ENCODE peak calls at places on chromosome 12, in eight cellular contexts. O, J, H, L, Q, A, I and B are unnamed samples.
A peak's percentile ranks its signal among the peaks of the same experiment; 100 is the strongest.

GRCh38 chr12:12927211-12928079 is 24.5 kb downstream of the GPRC5D start:
- DNase-seq in O (peak; percentile 95), J (peak; percentile 68), H (no peak), L (peak; percentile 94), Q (peak; percentile 25), A (peak; percentile 84), I (no peak), B (peak; percentile 90)

GRCh38 chr12:19575307-19576243 is 136.3 kb downstream of the AEBP2 start:
- DNase-seq in O (peak; percentile 1), J (no peak), H (peak; percentile 41), L (peak; percentile 39), Q (no peak), A (no peak), I (no peak), B (peak; percentile 28)

GRCh38 chr12:49019435-49020317 is 1.1 kb upstream of the PRKAG1 start:
- DNase-seq in O (peak; percentile 39), J (peak; percentile 67), H (peak; percentile 40), L (no peak), Q (no peak), A (peak; percentile 55), I (no peak), B (peak; percentile 66)

GRCh38 chr12:121894633-121895032 is 6.0 kb downstream of the PSMD9 start:
- DNase-seq in O (peak; percentile 78), J (no peak), H (no peak), L (no peak), Q (no peak), A (no peak), I (no peak), B (peak; percentile 57)

GRCh38 chr12:52903855-52904508 is 894 bp downstream of the KRT8 start:
- DNase-seq in O (peak; percentile 87), J (peak; percentile 74), H (no peak), L (peak; percentile 78), Q (peak; percentile 49), A (peak; percentile 71), I (no peak), B (no peak)

GRCh38 chr12:50609292-50609874 is 104.6 kb downstream of the DIP2B start:
- DNase-seq in O (no peak), J (no peak), H (no peak), L (no peak), Q (no peak), A (no peak), I (no peak), B (no peak)

GRCh38 chr12:25195056-25195971 is at the start of the genes DNAI7 and ETFRF1:
- DNase-seq in O (peak; percentile 91), J (peak; percentile 99), H (peak; percentile 96), L (peak; percentile 99), Q (peak; percentile 72), A (peak; percentile 98), I (peak; percentile 60), B (peak; percentile 97)

GRCh38 chr12:95830335-95831089 is 28.2 kb upstream of the SNRPF start:
- DNase-seq in O (no peak), J (no peak), H (no peak), L (no peak), Q (no peak), A (no peak), I (no peak), B (no peak)

GRCh38 chr12:111780615-111781014 is 13.9 kb downstream of the ALDH2 start:
- DNase-seq in O (no peak), J (no peak), H (no peak), L (peak; percentile 66), Q (no peak), A (no peak), I (no peak), B (no peak)

GRCh38 chr12:85835417-85835809 is 796 bp downstream of the RASSF9 start:
- DNase-seq in O (no peak), J (no peak), H (no peak), L (no peak), Q (no peak), A (no peak), I (no peak), B (no peak)

GRCh38 chr12:68432622-68433021 is 100.5 kb upstream of the MDM1 start:
- DNase-seq in O (no peak), J (no peak), H (no peak), L (no peak), Q (no peak), A (no peak), I (no peak), B (no peak)

GRCh38 chr12:46390304-46390703 is 17.7 kb upstream of the SLC38A2 start:
- DNase-seq in O (peak; percentile 46), J (no peak), H (no peak), L (no peak), Q (no peak), A (no peak), I (no peak), B (no peak)

GRCh38 chr12:83224012-83224411 is 537.3 kb downstream of the TMTC2 start:
- DNase-seq in O (no peak), J (no peak), H (no peak), L (no peak), Q (no peak), A (no peak), I (no peak), B (no peak)

GRCh38 chr12:53352331-53353258 is 16.4 kb upstream of the SP7 start:
- DNase-seq in O (peak; percentile 80), J (peak; percentile 85), H (peak; percentile 92), L (peak; percentile 88), Q (no peak), A (peak; percentile 78), I (peak; percentile 31), B (peak; percentile 95)

GRCh38 chr12:53569174-53569557 is 57.0 kb downstream of the ATF7 start:
- DNase-seq in O (no peak), J (no peak), H (no peak), L (no peak), Q (no peak), A (no peak), I (no peak), B (no peak)

GRCh38 chr12:8054821-8055220 is 11.3 kb downstream of the C3AR1 start:
- DNase-seq in O (no peak), J (no peak), H (peak; percentile 33), L (no peak), Q (no peak), A (no peak), I (no peak), B (peak; percentile 18)

GRCh38 chr12:8687846-8688601 is 9.8 kb upstream of the RIMKLB start:
- DNase-seq in O (no peak), J (no peak), H (peak; percentile 44), L (no peak), Q (peak; percentile 15), A (no peak), I (no peak), B (peak; percentile 11)

GRCh38 chr12:69502342-69503081 is 32.3 kb downstream of the FRS2 start:
- DNase-seq in O (no peak), J (no peak), H (no peak), L (no peak), Q (no peak), A (no peak), I (no peak), B (no peak)

GRCh38 chr12:111942557-111942956 is 70.4 kb downstream of the TMEM116 start:
- DNase-seq in O (no peak), J (no peak), H (no peak), L (peak; percentile 27), Q (no peak), A (no peak), I (no peak), B (no peak)

GRCh38 chr12:105803292-105803691 is 335.5 kb downstream of the NUAK1 start:
- DNase-seq in O (peak; percentile 3), J (no peak), H (no peak), L (no peak), Q (no peak), A (no peak), I (no peak), B (no peak)

DNA sequence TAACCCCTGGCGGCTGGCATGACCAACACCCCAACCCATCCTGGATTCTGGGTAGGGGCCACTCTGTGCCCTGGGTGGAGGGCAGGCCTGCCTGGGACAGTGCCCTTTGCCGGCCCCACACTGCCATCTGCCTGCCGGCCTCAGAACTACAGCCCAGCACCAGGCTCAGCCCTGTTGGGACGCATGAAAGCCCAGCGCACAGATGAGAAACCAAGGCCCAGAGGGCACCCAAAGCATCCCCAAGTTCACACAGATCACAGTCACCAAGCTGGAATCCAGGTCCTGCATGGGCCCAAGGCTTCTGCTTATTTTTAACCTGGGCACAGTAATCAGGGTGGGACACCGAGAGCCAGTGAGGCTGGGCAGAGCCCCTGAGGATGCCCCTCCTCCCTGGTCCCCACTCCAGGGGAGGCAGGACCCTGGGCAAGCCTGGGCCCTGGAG is 26.2 kb downstream of the RFLNA start:
- DNase-seq in O (peak; percentile 24), J (peak; percentile 99), H (peak; percentile 76), L (peak; percentile 82), Q (peak; percentile 81), A (peak; percentile 84), I (no peak), B (peak; percentile 29)
- TF ChIP-seq POLR2A in O (no peak), J (no peak), H (no peak), L (no peak), Q (no peak), A (no peak), I (no peak), B (no peak)

DNA sequence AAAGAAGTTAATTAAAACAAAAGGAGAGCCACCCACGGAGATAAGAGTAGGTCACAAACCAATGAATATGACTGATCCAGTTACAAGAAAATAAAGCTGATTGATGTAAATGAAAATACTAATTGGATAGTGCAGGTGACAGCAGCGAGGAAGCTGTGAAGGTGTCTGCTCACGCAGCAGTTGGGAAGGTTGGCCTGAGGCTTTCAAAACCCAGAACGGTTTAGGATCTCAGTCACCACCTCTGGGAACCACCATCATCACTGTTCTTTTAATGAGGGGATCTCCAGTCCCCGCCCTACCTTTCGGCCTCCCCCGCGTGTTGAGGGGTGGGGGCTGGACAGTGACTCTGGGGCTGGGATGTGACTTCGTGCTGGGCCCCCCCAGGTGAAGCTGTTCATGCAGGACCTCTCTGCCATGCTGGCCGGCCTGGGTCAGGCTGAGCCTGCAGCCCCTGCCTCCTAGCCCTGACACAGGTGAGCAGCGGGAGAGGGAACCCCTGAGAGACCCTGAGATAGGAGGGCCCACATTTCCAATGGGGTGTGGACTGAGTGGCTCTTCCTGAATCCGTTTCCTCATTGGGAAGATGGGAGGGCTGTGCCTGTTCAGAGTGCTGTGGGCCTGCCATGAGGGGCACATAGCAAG is 7.8 kb downstream of the CFAP73 start:
- DNase-seq in O (no peak), J (no peak), H (no peak), L (no peak), Q (no peak), A (peak; percentile 42), I (no peak), B (no peak)
- TF ChIP-seq POLR2A in O (no peak), J (no peak), H (no peak), L (no peak), Q (no peak), A (no peak), I (no peak), B (no peak)

GRCh38 chr12:107454431-107454830 is 231.2 kb upstream of the PWP1 start:
- DNase-seq in O (no peak), J (no peak), H (no peak), L (no peak), Q (no peak), A (no peak), I (no peak), B (no peak)
- TF ChIP-seq POLR2A in O (no peak), J (no peak), H (no peak), L (no peak), Q (no peak), A (no peak), I (no peak), B (no peak)

DNA sequence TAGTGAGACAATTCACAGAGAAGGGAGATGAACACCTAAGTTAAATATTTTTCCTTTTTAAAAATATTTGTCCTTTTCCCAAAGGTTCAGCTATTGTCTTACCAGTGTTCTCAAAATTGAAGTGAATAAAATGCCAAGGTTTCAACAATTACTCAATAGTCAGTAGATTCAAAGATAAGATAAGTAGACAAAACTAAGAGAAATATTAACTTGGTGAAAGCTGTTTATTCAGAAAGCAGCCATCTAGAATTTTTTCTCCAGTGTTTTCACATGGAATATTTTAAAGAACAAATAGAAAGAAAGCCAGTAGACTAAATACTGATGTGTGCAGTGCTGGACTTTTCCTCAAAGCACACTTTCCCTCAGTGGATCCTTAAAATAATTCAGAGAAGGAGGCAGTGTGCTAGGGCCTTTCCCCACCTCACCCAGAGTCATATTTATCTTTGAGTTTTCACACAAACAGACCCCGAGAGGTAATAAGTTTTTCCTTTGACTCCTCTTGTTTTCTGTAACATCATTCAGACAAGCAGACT is 144.5 kb upstream of the PLEKHG7 start:
- DNase-seq in O (no peak), J (no peak), H (no peak), L (no peak), Q (no peak), A (no peak), I (no peak), B (no peak)
- TF ChIP-seq POLR2A in O (no peak), J (no peak), H (no peak), L (no peak), Q (peak; percentile 14), A (no peak), I (no peak), B (no peak)